ENCODE peak calls at places on chromosomes 11 and 22, in eight cellular contexts. H is sciatic nerve; X is left ventricle myocardium inferior; S is activated CD8-positive, alpha-beta memory T cell treated with anti-CD3 and anti-CD28 coated beads, Interleukin-2, amount 50 U/mL, for 48 hours; T is MM.1S; N is effector CD4-positive, alpha-beta T cell; P is fibroblast of the conjunctiva; O is activated CD4-positive, alpha-beta T cell treated with anti-CD3 and anti-CD28 coated beads for 4 hours. E is an unnamed sample.

GRCh38 chr11:116692318-116693106 is 80.3 kb downstream of the BUD13 start:
- DNase-seq in H (no peak), X (no peak), S (no peak), T (no peak), N (no peak), P (no peak), O (no peak), E (no peak)

GRCh38 chr22:26226538-26227297 is 57.5 kb downstream of the SEZ6L start:
- DNase-seq in H (no peak), X (no peak), S (no peak), T (no peak), N (no peak), P (no peak), O (no peak), E (no peak)

GRCh38 chr11:20058749-20059458 is 101.4 kb downstream of the DBX1 start:
- DNase-seq in H (no peak), X (no peak), S (no peak), T (no peak), N (no peak), P (no peak), O (no peak), E (no peak)

GRCh38 chr22:27581688-27582087 is 219.9 kb downstream of the MN1 start:
- DNase-seq in H (peak), X (peak), S (no peak), T (no peak), N (no peak), P (peak), O (no peak), E (peak)

GRCh38 chr11:81869337-81870065 is 864.2 kb downstream of the FAM181B start:
- DNase-seq in H (no peak), X (no peak), S (peak), T (peak), N (peak), P (no peak), O (peak), E (no peak)

GRCh38 chr11:129732926-129733325 is 82.7 kb upstream of the TMEM45B start:
- DNase-seq in H (no peak), X (no peak), S (no peak), T (no peak), N (no peak), P (no peak), O (no peak), E (no peak)

GRCh38 chr11:97611345-97611744 is 1221.5 kb downstream of the JRKL start:
- DNase-seq in H (no peak), X (no peak), S (no peak), T (no peak), N (no peak), P (no peak), O (no peak), E (no peak)

GRCh38 chr11:88353386-88353785 is 15.8 kb upstream of the CTSC start:
- DNase-seq in H (no peak), X (no peak), S (no peak), T (no peak), N (no peak), P (no peak), O (no peak), E (no peak)

GRCh38 chr11:88886796-88887195 is 179.0 kb downstream of the GRM5 start:
- DNase-seq in H (no peak), X (no peak), S (no peak), T (peak), N (peak), P (peak), O (peak), E (peak)

GRCh38 chr22:37020192-37020479 is 594 bp downstream of the MPST start:
- DNase-seq in H (no peak), X (no peak), S (no peak), T (peak), N (no peak), P (no peak), O (no peak), E (peak)